ENCODE peak calls at places on chromosomes 1 and 21, in eight cellular contexts. B is endothelial cell of umbilical vein, X is ascending aorta, Q is dorsolateral prefrontal cortex, V is coronary artery, H is left lung, Z is brain microvascular endothelial cell, P is right atrium auricular region. M is an unnamed sample.

GRCh38 chr1:117770981-117771531 is 158.4 kb downstream of the GDAP2 start:
- DNase-seq in B (no peak), P (no peak), V (no peak), X (no peak), H (no peak), Q (no peak), Z (no peak), M (no peak)

GRCh38 chr1:67214420-67215174 is 48.3 kb downstream of the IL23R start:
- DNase-seq in X (no peak), P (no peak), Z (peak; percentile 40), H (no peak), V (no peak), B (peak; percentile 27), Q (peak; percentile 44), M (no peak)

GRCh38 chr1:190029441-190029840 is 448.2 kb downstream of the BRINP3 start:
- DNase-seq in Q (no peak), H (no peak), B (no peak), Z (no peak), V (no peak), X (no peak), P (no peak), M (no peak)

GRCh38 chr1:40653851-40654537 is 11.5 kb downstream of the RIMS3 start:
- DNase-seq in H (no peak), Z (no peak), V (no peak), Q (no peak), X (no peak), B (no peak), P (no peak), M (no peak)

GRCh38 chr1:171313835-171314320 is at the start of gene FMO4:
- DNase-seq in H (no peak), X (peak; percentile 85), V (peak; percentile 96), P (peak; percentile 94), Q (peak; percentile 84), B (peak; percentile 94), Z (peak; percentile 98), M (no peak)

GRCh38 chr1:147210987-147211386 is 14.2 kb downstream of the FMO5 start:
- DNase-seq in H (no peak), X (no peak), Q (no peak), B (no peak), Z (no peak), P (no peak), V (no peak), M (no peak)

GRCh38 chr1:33392639-33393038 is 38.3 kb downstream of the PHC2 start:
- DNase-seq in P (no peak), X (no peak), Z (no peak), H (no peak), B (no peak), Q (peak; percentile 60), V (no peak), M (no peak)

GRCh38 chr1:221543529-221544120 is 198.3 kb downstream of the DUSP10 start:
- DNase-seq in Q (no peak), B (peak; percentile 25), V (no peak), P (no peak), X (no peak), Z (peak; percentile 18), H (no peak), M (no peak)

GRCh38 chr1:227574926-227575325 is 11.6 kb downstream of the ZNF678 start:
- DNase-seq in V (no peak), B (no peak), Z (no peak), Q (no peak), X (no peak), H (no peak), P (no peak), M (no peak)

GRCh38 chr1:54199151-54199764 is 572 bp downstream of the CYB5RL start:
- DNase-seq in B (no peak), H (no peak), Q (no peak), V (no peak), P (no peak), X (no peak), Z (no peak), M (no peak)

DNA sequence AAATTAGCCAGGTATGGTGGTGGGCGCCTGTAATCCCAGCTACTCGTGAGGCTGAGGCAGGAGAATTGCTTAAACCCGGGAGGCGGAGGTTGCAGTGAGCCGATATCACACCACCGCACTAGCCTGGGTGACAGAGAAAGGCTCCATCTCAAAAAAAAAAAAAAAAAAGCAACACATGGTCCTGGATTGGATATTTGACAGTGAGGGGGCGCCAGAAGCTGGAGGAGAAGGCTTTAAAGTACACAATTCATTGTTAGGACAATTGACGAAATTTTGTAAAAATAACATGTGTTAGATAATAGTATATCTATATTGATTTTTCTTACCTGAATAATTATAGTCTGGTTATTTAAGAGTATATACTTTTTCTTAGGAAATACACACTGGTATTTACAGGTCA is 50.2 kb upstream of the USP25 start:
- DNase-seq in P (no peak), Q (no peak), Z (no peak), H (no peak), X (no peak), B (no peak), V (no peak), M (no peak)
- TF ChIP-seq CTCF in P (no peak), Q (no peak), Z (peak; percentile 8), H (no peak), X (no peak), B (no peak), V (no peak), M (no peak)

GRCh38 chr1:58885998-58886397 is 102.2 kb upstream of the JUN start:
- DNase-seq in H (no peak), V (no peak), Q (peak; percentile 63), X (no peak), Z (no peak), B (peak; percentile 35), P (no peak), M (no peak)
- H3K27ac ChIP-seq in H (peak overlapping the region; percentile 96), V (peak overlapping the region; percentile 82), Q (peak overlapping the region; percentile 70), X (peak overlapping the region; percentile 91), Z (no peak overlapping the region), B (no peak overlapping the region), P (peak overlapping the region; percentile 71), M (peak overlapping the region; percentile 74)

DNA sequence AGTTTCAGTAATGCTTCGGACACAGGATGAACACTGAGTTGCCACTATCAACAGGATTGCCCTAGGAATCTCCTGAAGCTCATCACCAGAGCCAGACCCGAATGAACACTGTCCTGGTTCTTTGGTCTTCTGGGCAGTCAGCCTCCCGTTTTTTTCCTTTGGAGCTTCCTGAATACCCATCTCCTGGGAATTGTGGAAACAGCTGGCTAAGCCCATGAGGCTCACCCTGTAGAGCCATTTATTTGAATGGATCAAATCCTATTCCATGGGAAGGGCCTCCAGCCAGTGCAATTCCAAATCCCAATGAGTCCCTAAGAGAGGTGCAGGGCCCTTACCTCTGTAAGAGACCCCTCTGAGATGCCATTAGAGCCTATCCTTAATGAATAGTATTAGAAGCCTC is 5.9 kb downstream of the RCSD1 start:
- DNase-seq in Q (no peak), Z (no peak), B (no peak), P (peak; percentile 28), V (no peak), H (no peak), X (no peak), M (peak; percentile 62)
- H3K4me3 ChIP-seq in Q (no peak overlapping the region), Z (no peak overlapping the region), B (no peak overlapping the region), P (no peak overlapping the region), V (peak overlapping the region; percentile 53), H (no peak overlapping the region), X (no peak overlapping the region), M (no peak overlapping the region)

DNA sequence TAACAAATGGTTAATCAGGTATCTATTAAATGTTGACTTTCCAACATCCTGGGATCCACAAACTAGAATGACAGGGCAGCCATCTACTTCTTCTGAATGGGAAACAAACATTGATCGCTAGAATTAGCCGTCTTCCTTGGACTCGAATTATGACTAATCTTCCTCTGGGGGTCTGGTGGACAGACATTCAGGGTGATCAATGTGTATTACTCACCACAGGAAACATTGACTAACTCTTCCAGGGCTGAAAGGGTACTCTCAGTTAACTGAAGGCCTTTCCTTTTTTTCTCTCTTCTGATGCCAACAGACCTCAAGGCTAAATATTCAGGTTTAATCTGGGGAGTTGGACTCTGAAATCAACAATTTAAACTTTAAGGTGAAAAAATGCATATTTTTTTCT is 9.5 kb downstream of the NOL9 start:
- DNase-seq in Q (no peak), P (no peak), V (no peak), H (no peak), X (no peak), Z (peak; percentile 63), B (peak; percentile 83), M (no peak)
- TF ChIP-seq CTCF in Q (no peak), P (no peak), V (no peak), H (no peak), X (no peak), Z (no peak), B (no peak), M (no peak)

GRCh38 chr1:104531990-104532389 is 782.3 kb downstream of the AMY1C start:
- DNase-seq in B (no peak), Q (no peak), X (no peak), Z (no peak), V (no peak), P (no peak), H (no peak), M (no peak)
- H3K27ac ChIP-seq in B (no peak overlapping the region), Q (no peak overlapping the region), X (no peak overlapping the region), Z (no peak overlapping the region), V (no peak overlapping the region), P (no peak overlapping the region), H (no peak overlapping the region), M (no peak overlapping the region)

GRCh38 chr1:248812736-248813425 is 12.8 kb downstream of the SH3BP5L start:
- DNase-seq in X (no peak), H (no peak), B (no peak), P (peak; percentile 30), Z (no peak), V (no peak), Q (no peak), M (no peak)
- H3K4me3 ChIP-seq in X (no peak overlapping the region), H (no peak overlapping the region), B (no peak overlapping the region), P (no peak overlapping the region), Z (no peak overlapping the region), V (no peak overlapping the region), Q (no peak overlapping the region), M (no peak overlapping the region)

DNA sequence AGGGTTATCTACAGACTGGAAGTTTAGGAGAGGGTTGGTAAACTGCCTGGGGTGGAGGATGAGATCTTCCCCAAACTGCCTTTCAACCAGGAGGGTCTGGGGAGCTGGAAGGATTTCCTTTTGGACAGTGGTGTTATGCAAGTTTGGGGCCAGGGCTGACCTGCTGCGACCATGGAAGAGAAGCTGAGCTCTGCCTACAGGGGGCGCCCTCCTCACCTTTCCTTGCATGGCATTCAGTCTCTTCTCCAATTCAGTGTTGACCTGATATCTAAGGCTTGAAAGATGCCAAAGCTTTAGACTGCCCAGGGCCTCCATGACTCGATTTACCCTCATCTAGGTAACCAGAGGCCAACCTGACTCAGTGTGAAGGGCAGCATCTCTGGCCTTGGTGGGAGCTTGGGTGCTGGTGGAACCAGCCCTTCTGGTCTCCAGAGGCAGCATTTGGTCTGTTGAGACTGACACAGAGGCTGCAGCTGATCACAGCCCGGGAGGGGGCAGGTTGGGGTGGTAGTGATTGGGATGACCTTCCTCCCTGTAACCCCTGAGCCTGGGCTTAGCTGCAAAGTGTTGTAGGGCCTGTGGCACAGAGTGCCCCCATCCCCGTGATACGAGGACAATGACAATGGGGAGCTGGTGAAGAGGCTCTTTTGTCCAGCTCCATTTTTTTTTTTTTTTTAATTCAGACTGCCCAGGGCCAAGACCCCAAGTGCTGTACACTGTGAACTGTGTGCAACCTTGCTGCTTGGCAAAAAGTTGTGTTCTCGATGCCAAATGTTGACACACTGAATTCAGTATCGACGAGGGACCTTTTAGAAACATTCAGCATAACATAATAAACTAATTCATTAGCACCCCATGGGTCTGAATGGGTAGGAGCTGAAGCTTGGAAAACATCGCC is 169.9 kb downstream of the GRIK3 start:
- DNase-seq in Z (no peak), H (no peak), Q (peak; percentile 32), V (no peak), P (no peak), B (no peak), X (no peak), M (no peak)
- TF ChIP-seq CTCF in Z (peak; percentile 1), H (peak; percentile 14), Q (peak; percentile 44), V (no peak), P (no peak), B (peak; percentile 24), X (no peak), M (no peak)